ENCODE peak calls at places on chromosome 15, in seven cellular contexts. Y, A, J, Q, G, I and O are unnamed samples.

GRCh38 chr15:90845201-90845949 is 23.0 kb upstream of the FURIN start:
- DNase-seq in Y (peak), I (peak), Q (no peak), A (no peak), G (no peak), J (no peak), O (peak)

GRCh38 chr15:85749261-85750151 is 45.2 kb downstream of the KLHL25 start:
- DNase-seq in J (no peak), A (peak), Q (no peak), G (no peak), Y (no peak), I (peak), O (no peak)

GRCh38 chr15:76310470-76311070 is 699 bp downstream of the ETFA start:
- DNase-seq in Q (no peak), A (no peak), G (peak), I (no peak), J (no peak), Y (peak), O (no peak)

GRCh38 chr15:89899303-89899946 is 5.6 kb upstream of the AP3S2 start:
- DNase-seq in J (no peak), A (no peak), I (no peak), Y (no peak), G (no peak), Q (no peak), O (no peak)

GRCh38 chr15:67366904-67367303 is 112.3 kb downstream of the IQCH start:
- DNase-seq in J (no peak), A (no peak), I (no peak), Q (no peak), G (no peak), Y (no peak), O (no peak)

GRCh38 chr15:99132584-99133287 is 27.9 kb downstream of the SYNM start:
- DNase-seq in Q (no peak), I (no peak), G (no peak), J (no peak), Y (no peak), A (no peak), O (no peak)

GRCh38 chr15:58330836-58331561 is 100.8 kb upstream of the LIPC start:
- DNase-seq in G (no peak), J (no peak), A (no peak), Y (no peak), I (no peak), Q (peak), O (no peak)

GRCh38 chr15:87681054-87681453 is 575.5 kb downstream of the NTRK3 start:
- DNase-seq in Y (no peak), A (no peak), G (no peak), I (no peak), J (no peak), Q (no peak), O (no peak)

GRCh38 chr15:68411276-68411675 is 20.7 kb downstream of the ITGA11 start:
- DNase-seq in Q (no peak), I (no peak), A (peak), Y (no peak), J (no peak), G (no peak), O (no peak)